ENCODE peak calls at places on chromosomes 4 and X, in four cellular contexts. N, P, Q and B are unnamed samples.

GRCh38 chr4:60648774-60649173 is 551.4 kb upstream of the ADGRL3 start:
- DNase-seq in N (no peak), P (no peak), Q (no peak), B (no peak)

GRCh38 chr4:75892508-75892907 is 9.7 kb downstream of the PPEF2 start:
- DNase-seq in N (no peak), P (no peak), Q (no peak), B (no peak)

GRCh38 chrX:150446151-150446550 is 83.0 kb downstream of the MAMLD1 start:
- DNase-seq in N (no peak), P (no peak), Q (no peak), B (no peak)

GRCh38 chr4:105895324-105895608 is at the start of gene NPNT:
- DNase-seq in N (no peak), P (no peak), Q (no peak), B (no peak)

GRCh38 chr4:152273343-152273742 is 262.5 kb downstream of the FBXW7 start:
- DNase-seq in N (no peak), P (no peak), Q (no peak), B (no peak)

GRCh38 chrX:53354669-53355068 is 67.8 kb downstream of the SMC1A start:
- DNase-seq in N (no peak), P (no peak), Q (no peak), B (no peak)

GRCh38 chr4:107666134-107666533 is 53.9 kb downstream of the PAPSS1 start:
- DNase-seq in N (no peak), P (no peak), Q (no peak), B (no peak)

GRCh38 chrX:131783555-131784338 is 239.4 kb upstream of the STK26 start:
- DNase-seq in N (no peak), P (no peak), Q (no peak), B (no peak)

GRCh38 chr4:10173754-10174749 is 57.5 kb upstream of the WDR1 start:
- DNase-seq in N (peak; percentile 82), P (no peak), Q (peak; percentile 55), B (peak; percentile 71)

GRCh38 chr4:8032381-8032780 is 92.7 kb upstream of the AFAP1 start:
- DNase-seq in N (no peak), P (no peak), Q (no peak), B (no peak)

GRCh38 chr4:78560296-78560963 is 8.9 kb downstream of the ANXA3 start:
- DNase-seq in N (no peak), P (no peak), Q (no peak), B (no peak)

GRCh38 chrX:84168574-84168973 is 19.4 kb downstream of the RPS6KA6 start:
- DNase-seq in N (no peak), P (no peak), Q (no peak), B (no peak)

GRCh38 chrX:18465051-18465450 is 39.6 kb downstream of the CDKL5 start:
- DNase-seq in N (no peak), P (no peak), Q (no peak), B (no peak)

GRCh38 chr4:17232575-17233253 is 279.2 kb downstream of the QDPR start:
- DNase-seq in N (peak; percentile 64), P (no peak), Q (no peak), B (no peak)

GRCh38 chr4:125283702-125284279 is 31.0 kb upstream of the FAT4 start:
- DNase-seq in N (no peak), P (no peak), Q (no peak), B (no peak)

GRCh38 chrX:18390941-18391538 is 34.4 kb upstream of the CDKL5 start:
- DNase-seq in N (peak; percentile 65), P (peak; percentile 16), Q (peak; percentile 66), B (peak; percentile 66)

GRCh38 chr4:109702950-109703663 is at the start of gene CASP6:
- DNase-seq in N (peak; percentile 94), P (peak; percentile 52), Q (peak; percentile 94), B (peak; percentile 96)

GRCh38 chr4:156377036-156377700 is 423.5 kb upstream of the CTSO start:
- DNase-seq in N (no peak), P (no peak), Q (no peak), B (no peak)

GRCh38 chr4:92047209-92047877 is 256.4 kb upstream of the GRID2 start:
- DNase-seq in N (no peak), P (no peak), Q (no peak), B (no peak)

GRCh38 chrX:74437530-74437929 is 16.2 kb downstream of the SLC16A2 start:
- DNase-seq in N (no peak), P (no peak), Q (no peak), B (no peak)

GRCh38 chr4:91448668-91449330 is 855.0 kb upstream of the GRID2 start:
- DNase-seq in N (no peak), P (no peak), Q (no peak), B (no peak)

GRCh38 chr4:38124961-38125360 is 164.8 kb downstream of the PTTG2 start:
- DNase-seq in N (no peak), P (no peak), Q (no peak), B (no peak)
- H3K36me3 ChIP-seq in N (peaks cover 54% of the 10 kb centered on the region), P (no peaks in the 10 kb centered on the region), Q (peaks cover 49% of the 10 kb centered on the region), B (no peaks in the 10 kb centered on the region)

GRCh38 chrX:153456704-153457103 is 10.8 kb upstream of the TREX2 start:
- DNase-seq in N (no peak), P (no peak), Q (no peak), B (no peak)

GRCh38 chrX:153457136-153457825 is 11.4 kb upstream of the TREX2 start:
- DNase-seq in N (no peak), P (no peak), Q (no peak), B (no peak)

GRCh38 chrX:153455571-153455970 is 9.7 kb upstream of the TREX2 start:
- DNase-seq in N (peak; percentile 31), P (no peak), Q (no peak), B (no peak)

GRCh38 chrX:153454901-153455550 is 9.2 kb upstream of the TREX2 start:
- DNase-seq in N (no peak), P (no peak), Q (no peak), B (no peak)

DNA sequence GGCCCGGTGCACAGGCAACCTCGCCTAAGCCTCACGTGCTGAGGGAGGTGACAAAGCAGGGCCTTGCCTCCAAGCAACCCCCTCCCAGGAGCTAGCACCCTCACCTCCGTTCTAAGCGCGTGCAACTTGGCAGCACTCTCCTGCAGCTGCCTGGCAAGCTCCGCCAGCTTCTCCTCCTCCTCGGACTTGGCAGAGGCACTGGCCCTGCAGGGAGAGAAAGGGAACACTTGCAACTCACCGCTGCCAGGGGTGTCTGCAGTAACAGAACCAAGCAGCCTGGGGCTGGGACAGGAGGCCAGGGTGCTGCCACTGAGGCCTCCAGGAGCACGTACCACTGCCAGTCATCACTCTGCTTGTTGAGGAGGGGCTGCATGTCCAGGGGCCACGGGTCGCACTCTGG is 10.3 kb upstream of the TREX2 start:
- DNase-seq in N (peak; percentile 10), P (no peak), Q (no peak), B (no peak)
- H3K36me3 ChIP-seq in N (peaks cover 38% of the 10 kb centered on the region), P (no peaks in the 10 kb centered on the region), Q (peaks cover 11% of the 10 kb centered on the region), B (no peaks in the 10 kb centered on the region)

DNA sequence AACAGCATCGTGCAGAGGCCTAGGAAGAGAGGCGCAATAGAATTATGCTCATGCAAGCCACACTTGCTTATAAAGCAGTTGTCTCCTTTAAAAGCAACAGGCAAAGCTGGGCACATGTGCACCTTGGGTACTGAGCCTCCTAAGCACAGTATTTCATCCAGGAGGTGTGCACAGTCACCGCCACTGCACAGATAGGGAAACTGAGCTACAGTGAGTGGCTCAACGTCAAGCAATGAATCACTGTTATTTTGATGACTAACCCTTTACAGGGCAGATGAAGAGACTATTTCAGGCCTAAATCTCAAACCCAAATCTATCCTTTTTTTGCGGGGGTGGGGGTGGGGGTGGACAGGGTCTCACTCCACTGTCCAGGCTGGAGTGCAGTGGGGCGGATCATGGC is 42.3 kb downstream of the BCOR start:
- DNase-seq in N (no peak), P (no peak), Q (no peak), B (no peak)
- H3K36me3 ChIP-seq in N (peaks cover 74% of the 10 kb centered on the region), P (peaks cover 60% of the 10 kb centered on the region), Q (peaks cover 82% of the 10 kb centered on the region), B (peaks cover 14% of the 10 kb centered on the region)

GRCh38 chr4:3213661-3214250 is 35.2 kb upstream of the MSANTD1 start:
- DNase-seq in N (peak; percentile 33), P (no peak), Q (peak; percentile 5), B (no peak)

GRCh38 chr4:3217266-3217665 is 31.7 kb upstream of the MSANTD1 start:
- DNase-seq in N (peak; percentile 17), P (no peak), Q (peak; percentile 13), B (no peak)

GRCh38 chr4:3213101-3213416 is 35.9 kb upstream of the MSANTD1 start:
- DNase-seq in N (no peak), P (no peak), Q (no peak), B (no peak)

GRCh38 chr4:3215733-3216132 is 33.2 kb upstream of the MSANTD1 start:
- DNase-seq in N (peak; percentile 12), P (no peak), Q (no peak), B (no peak)

DNA sequence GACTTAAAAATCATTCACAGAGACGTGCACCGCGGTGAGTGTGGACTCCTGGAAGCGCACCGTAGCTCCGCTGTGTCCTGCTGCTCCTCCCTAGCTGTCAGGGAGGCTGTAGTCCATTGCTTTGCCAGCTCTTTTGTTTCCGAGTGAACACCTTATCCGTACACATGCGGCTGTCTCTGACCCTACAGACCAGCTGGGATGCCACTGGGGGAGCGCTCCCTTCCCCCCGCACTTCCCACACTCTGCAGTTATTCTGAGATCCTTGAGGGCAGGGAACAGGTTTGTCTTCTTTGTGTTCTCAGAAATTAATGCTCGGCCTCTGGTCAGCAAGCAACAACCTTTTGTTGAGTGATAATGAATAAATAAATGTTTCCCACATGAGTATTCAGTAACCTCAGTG is 33.7 kb upstream of the MSANTD1 start:
- DNase-seq in N (peak; percentile 6), P (no peak), Q (peak; percentile 10), B (no peak)
- H3K36me3 ChIP-seq in N (peaks cover 96% of the 10 kb centered on the region), P (peaks cover 50% of the 10 kb centered on the region), Q (peaks cover 96% of the 10 kb centered on the region), B (peaks cover 48% of the 10 kb centered on the region)

GRCh38 chrX:12349201-12349600 is 210.9 kb downstream of the FRMPD4 start:
- DNase-seq in N (no peak), P (no peak), Q (no peak), B (no peak)

DNA sequence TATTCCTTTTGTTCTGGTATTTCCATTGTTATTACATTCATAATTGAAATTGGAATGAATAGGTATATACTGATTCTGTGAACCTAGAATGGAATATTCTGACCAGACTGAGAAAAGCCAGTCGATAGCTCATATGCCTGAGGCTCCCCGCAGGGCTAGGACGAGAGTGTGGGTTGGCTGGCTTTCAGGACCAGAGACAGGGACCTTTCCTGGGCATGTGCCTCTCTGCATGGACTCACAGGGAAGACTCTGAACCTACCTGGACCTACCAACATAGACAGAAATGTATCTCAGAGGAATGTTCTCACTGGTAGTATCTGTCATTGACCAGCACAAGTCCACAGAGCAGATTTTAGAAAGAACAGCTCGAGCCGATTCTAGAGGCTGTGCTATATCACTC is 214.6 kb downstream of the FRMPD4 start:
- DNase-seq in N (no peak), P (no peak), Q (no peak), B (no peak)
- H3K36me3 ChIP-seq in N (no peaks in the 10 kb centered on the region), P (no peaks in the 10 kb centered on the region), Q (no peaks in the 10 kb centered on the region), B (no peaks in the 10 kb centered on the region)

GRCh38 chrX:107442914-107443527 is 6.4 kb upstream of the FRMPD3 start:
- DNase-seq in N (no peak), P (no peak), Q (no peak), B (no peak)
- H3K36me3 ChIP-seq in N (no peaks in the 10 kb centered on the region), P (no peaks in the 10 kb centered on the region), Q (no peaks in the 10 kb centered on the region), B (no peaks in the 10 kb centered on the region)

DNA sequence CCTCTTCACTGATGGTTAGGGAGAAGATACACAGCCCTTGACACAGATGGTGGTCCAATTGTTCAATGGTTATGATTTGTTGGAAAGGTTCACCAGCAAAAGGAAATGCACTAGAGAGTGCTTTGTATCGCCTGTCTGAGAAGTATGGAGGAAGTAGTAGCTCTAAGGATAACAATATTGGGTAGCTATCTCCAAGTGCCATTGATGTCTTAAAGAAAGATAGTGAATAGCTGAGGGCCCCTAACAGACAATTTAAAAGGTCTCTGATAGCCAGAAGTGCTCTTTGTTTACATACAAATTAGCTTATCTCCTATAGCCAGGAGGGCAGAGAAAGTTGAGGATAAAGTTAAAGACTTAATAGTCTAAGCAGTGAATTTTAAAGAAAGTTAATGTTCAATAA is 33.9 kb upstream of the BLTP1 start:
- DNase-seq in N (no peak), P (no peak), Q (no peak), B (no peak)
- H3K36me3 ChIP-seq in N (no peaks in the 10 kb centered on the region), P (no peaks in the 10 kb centered on the region), Q (no peaks in the 10 kb centered on the region), B (no peaks in the 10 kb centered on the region)